ENCODE peak calls at places on chromosomes 13 and 19, in ten cellular contexts. X, N, R, D, Z, W, U, S, G and A are unnamed samples.

GRCh38 chr13:81781471-81781870 is 1440.5 kb upstream of the SPRY2 start:
- DNase-seq in S (no peak), G (no peak), R (no peak), X (no peak), U (no peak), W (no peak), D (no peak), Z (no peak), N (no peak), A (no peak)

GRCh38 chr13:42964681-42965305 is 27.2 kb downstream of the EPSTI1 start:
- DNase-seq in X (no peak), W (no peak), D (no peak), N (no peak), S (no peak), U (no peak), Z (no peak), G (no peak), R (no peak), A (peak; percentile 29)

GRCh38 chr19:6092329-6093286 is 17.7 kb downstream of the RFX2 start:
- DNase-seq in Z (peak; percentile 85), D (peak; percentile 98), S (peak; percentile 78), N (no peak), R (peak; percentile 50), G (peak; percentile 90), X (peak; percentile 88), W (peak; percentile 85), U (no peak), A (peak; percentile 95)

GRCh38 chr19:30605333-30605732 is 233.1 kb downstream of the ZNF536 start:
- DNase-seq in S (no peak), W (no peak), D (no peak), Z (no peak), R (no peak), G (no peak), N (no peak), X (no peak), U (no peak), A (no peak)

GRCh38 chr13:50598338-50598737 is 245.2 kb downstream of the DLEU7 start:
- DNase-seq in W (no peak), U (no peak), D (no peak), R (no peak), N (peak; percentile 33), S (no peak), X (no peak), G (no peak), Z (no peak), A (peak; percentile 86)

GRCh38 chr13:27128825-27129627 is 42.6 kb downstream of the USP12 start:
- DNase-seq in S (no peak), W (peak; percentile 32), R (no peak), Z (no peak), D (no peak), X (no peak), U (no peak), G (peak; percentile 27), N (no peak), A (no peak)

GRCh38 chr19:43727593-43727853 is 11.6 kb downstream of the IRGC start:
- DNase-seq in D (no peak), X (no peak), Z (no peak), G (no peak), R (no peak), W (no peak), U (no peak), N (no peak), S (no peak), A (no peak)

GRCh38 chr13:102440259-102440936 is 38.5 kb upstream of the FGF14 start:
- DNase-seq in N (no peak), D (no peak), R (no peak), S (no peak), W (no peak), Z (no peak), G (no peak), X (no peak), U (no peak), A (peak; percentile 22)

GRCh38 chr13:28324181-28324789 is 170.6 kb downstream of the FLT1 start:
- DNase-seq in U (peak; percentile 51), N (peak; percentile 59), Z (peak; percentile 76), D (peak; percentile 83), G (peak; percentile 43), S (peak; percentile 18), W (peak; percentile 86), X (peak; percentile 87), R (peak; percentile 38), A (peak; percentile 78)

GRCh38 chr13:27367570-27367969 is 56.8 kb upstream of the GTF3A start:
- DNase-seq in D (no peak), R (no peak), X (no peak), G (no peak), U (no peak), Z (no peak), S (no peak), N (no peak), W (no peak), A (no peak)

GRCh38 chr19:16042533-16043085 is 33.7 kb upstream of the TPM4 start:
- DNase-seq in G (no peak), X (no peak), D (no peak), S (no peak), W (peak; percentile 71), Z (no peak), U (no peak), R (no peak), N (no peak), A (no peak)

GRCh38 chr13:73938375-73939070 is 195.7 kb downstream of the KLF12 start:
- DNase-seq in Z (peak; percentile 90), G (peak; percentile 95), S (no peak), D (peak; percentile 90), R (peak; percentile 5), X (peak; percentile 67), U (no peak), N (no peak), W (peak; percentile 54), A (no peak)

GRCh38 chr19:2443116-2443784 is 13.5 kb downstream of the LMNB2 start:
- DNase-seq in N (no peak), W (no peak), X (no peak), G (no peak), D (no peak), U (no peak), Z (no peak), R (no peak), S (no peak), A (no peak)

GRCh38 chr19:55451522-55452380 is 8.7 kb upstream of the SHISA7 start:
- DNase-seq in S (no peak), R (no peak), X (no peak), Z (no peak), N (no peak), U (no peak), W (no peak), G (no peak), D (peak; percentile 37), A (peak; percentile 67)

GRCh38 chr19:27745978-27746542 is 1466.9 kb downstream of the UQCRFS1 start:
- DNase-seq in U (no peak), S (no peak), G (no peak), D (no peak), Z (no peak), W (no peak), R (no peak), X (no peak), N (no peak), A (no peak)

GRCh38 chr13:79393564-79394249 is 12.3 kb downstream of the RBM26 start:
- DNase-seq in S (no peak), Z (no peak), R (no peak), N (peak; percentile 90), X (no peak), W (no peak), D (no peak), G (no peak), U (peak; percentile 69), A (peak; percentile 63)

GRCh38 chr19:3880471-3881271 is at the start of gene ATCAY:
- DNase-seq in S (no peak), G (no peak), X (peak; percentile 78), Z (no peak), D (no peak), N (no peak), W (peak; percentile 73), U (no peak), R (no peak), A (peak; percentile 80)

GRCh38 chr19:3397266-3398022 is 31.1 kb downstream of the NFIC start:
- DNase-seq in N (no peak), D (peak; percentile 55), W (peak; percentile 87), Z (peak; percentile 44), U (no peak), G (peak; percentile 40), S (no peak), X (no peak), R (peak; percentile 43), A (peak; percentile 54)

GRCh38 chr19:55486971-55487883 is 1.0 kb upstream of the SSC5D start:
- DNase-seq in U (no peak), S (peak; percentile 93), W (peak; percentile 100), X (peak; percentile 80), Z (peak; percentile 98), N (no peak), D (peak; percentile 97), R (peak; percentile 66), G (peak; percentile 98), A (peak; percentile 76)

GRCh38 chr13:48630791-48631190 is 22.9 kb upstream of the CYSLTR2 start:
- DNase-seq in U (no peak), N (no peak), Z (no peak), S (no peak), R (no peak), W (no peak), D (no peak), X (no peak), G (peak; percentile 20), A (no peak)

GRCh38 chr13:24995225-24995804 is 100.6 kb upstream of the PABPC3 start:
- DNase-seq in R (peak; percentile 56), W (peak; percentile 61), X (peak; percentile 94), Z (peak; percentile 84), D (peak; percentile 88), U (peak; percentile 50), S (no peak), G (peak; percentile 72), N (peak; percentile 37), A (peak; percentile 89)

GRCh38 chr19:23439623-23440022 is 44.4 kb upstream of the ZNF91 start:
- DNase-seq in X (peak; percentile 46), U (no peak), N (no peak), Z (peak; percentile 7), R (no peak), W (no peak), D (no peak), S (no peak), G (no peak), A (no peak)

GRCh38 chr19:42121666-42122069 is 10.6 kb downstream of the POU2F2 start:
- DNase-seq in Z (peak; percentile 78), U (peak; percentile 41), S (no peak), R (peak; percentile 66), W (peak; percentile 99), D (peak; percentile 85), X (peak; percentile 49), N (peak; percentile 87), G (peak; percentile 83), A (no peak)

GRCh38 chr13:40477623-40478608 is 188.5 kb downstream of the FOXO1 start:
- DNase-seq in N (no peak), W (no peak), S (no peak), U (no peak), D (no peak), R (no peak), G (peak; percentile 22), Z (no peak), X (peak; percentile 40), A (peak; percentile 23)

GRCh38 chr19:55456347-55456746 is 5.1 kb downstream of the ISOC2 start:
- DNase-seq in W (no peak), N (no peak), G (no peak), R (no peak), D (no peak), Z (no peak), U (no peak), X (no peak), S (no peak), A (no peak)

GRCh38 chr13:98480915-98481510 is 95.9 kb downstream of the STK24 start:
- DNase-seq in S (no peak), W (no peak), N (no peak), X (no peak), D (no peak), U (no peak), G (peak; percentile 23), R (no peak), Z (peak; percentile 23), A (no peak)

GRCh38 chr19:9972103-9972502 is 35.8 kb upstream of the OLFM2 start:
- DNase-seq in W (no peak), N (no peak), D (no peak), Z (no peak), G (no peak), R (no peak), X (no peak), U (no peak), S (no peak), A (no peak)

GRCh38 chr19:45492627-45493470 is 4.0 kb downstream of the RTN2 start:
- DNase-seq in U (no peak), R (no peak), X (peak; percentile 91), N (no peak), D (peak; percentile 73), S (no peak), G (peak; percentile 67), W (peak; percentile 97), Z (peak; percentile 67), A (peak; percentile 62)